ENCODE peak calls at places on chromosomes 16 and 17, in five cellular contexts. One of them, this sample, is unnamed.

GRCh38 chr17:28725660-28726395 is at the start of gene TLCD1:
- DNase-seq in NCI-H146: peak
- DNase-seq in stimulated activated naive CD8-positive, alpha-beta T cell treated with anti-CD3 and anti-CD28 coated beads, Interleukin-15, Interleukin-2, amounts not matched to agents 100 U/mL and 50 U/mL, for 24 hours: peak
- DNase-seq in CD4-positive, alpha-beta memory T cell: peak
- DNase-seq in stimulated activated CD4-positive, alpha-beta T cell treated with anti-CD3 and anti-CD28 coated beads, Interleukin-4, amount 100 ng/mL, for 24 hours: peak
- DNase-seq in this sample: peak

GRCh38 chr16:54007504-54007903 is 279.1 kb downstream of the IRX3 start:
- DNase-seq in stimulated activated CD4-positive, alpha-beta T cell treated with anti-CD3 and anti-CD28 coated beads, Interleukin-4, amount 100 ng/mL, for 24 hours: no peak
- DNase-seq in CD4-positive, alpha-beta memory T cell: no peak
- DNase-seq in stimulated activated naive CD8-positive, alpha-beta T cell treated with anti-CD3 and anti-CD28 coated beads, Interleukin-15, Interleukin-2, amounts not matched to agents 100 U/mL and 50 U/mL, for 24 hours: no peak
- DNase-seq in NCI-H146: no peak
- DNase-seq in this sample: no peak

GRCh38 chr16:28491080-28491969 is 549 bp downstream of the CLN3 start:
- DNase-seq in NCI-H146: peak
- DNase-seq in stimulated activated CD4-positive, alpha-beta T cell treated with anti-CD3 and anti-CD28 coated beads, Interleukin-4, amount 100 ng/mL, for 24 hours: no peak
- DNase-seq in CD4-positive, alpha-beta memory T cell: no peak
- DNase-seq in stimulated activated naive CD8-positive, alpha-beta T cell treated with anti-CD3 and anti-CD28 coated beads, Interleukin-15, Interleukin-2, amounts not matched to agents 100 U/mL and 50 U/mL, for 24 hours: peak
- DNase-seq in this sample: no peak

GRCh38 chr16:60905806-60906205 is 1130.4 kb downstream of the CDH8 start:
- DNase-seq in stimulated activated CD4-positive, alpha-beta T cell treated with anti-CD3 and anti-CD28 coated beads, Interleukin-4, amount 100 ng/mL, for 24 hours: no peak
- DNase-seq in stimulated activated naive CD8-positive, alpha-beta T cell treated with anti-CD3 and anti-CD28 coated beads, Interleukin-15, Interleukin-2, amounts not matched to agents 100 U/mL and 50 U/mL, for 24 hours: no peak
- DNase-seq in CD4-positive, alpha-beta memory T cell: no peak
- DNase-seq in NCI-H146: no peak
- DNase-seq in this sample: no peak

GRCh38 chr16:55035037-55035436 is 104.4 kb downstream of the IRX5 start:
- DNase-seq in stimulated activated CD4-positive, alpha-beta T cell treated with anti-CD3 and anti-CD28 coated beads, Interleukin-4, amount 100 ng/mL, for 24 hours: no peak
- DNase-seq in CD4-positive, alpha-beta memory T cell: no peak
- DNase-seq in NCI-H146: no peak
- DNase-seq in stimulated activated naive CD8-positive, alpha-beta T cell treated with anti-CD3 and anti-CD28 coated beads, Interleukin-15, Interleukin-2, amounts not matched to agents 100 U/mL and 50 U/mL, for 24 hours: peak
- DNase-seq in this sample: no peak

GRCh38 chr17:13864551-13864950 is 204.8 kb upstream of the COX10 start:
- DNase-seq in stimulated activated CD4-positive, alpha-beta T cell treated with anti-CD3 and anti-CD28 coated beads, Interleukin-4, amount 100 ng/mL, for 24 hours: no peak
- DNase-seq in CD4-positive, alpha-beta memory T cell: no peak
- DNase-seq in stimulated activated naive CD8-positive, alpha-beta T cell treated with anti-CD3 and anti-CD28 coated beads, Interleukin-15, Interleukin-2, amounts not matched to agents 100 U/mL and 50 U/mL, for 24 hours: no peak
- DNase-seq in NCI-H146: no peak
- DNase-seq in this sample: no peak

GRCh38 chr16:87271256-87271655 is 45.9 kb downstream of the C16orf95 start:
- DNase-seq in stimulated activated naive CD8-positive, alpha-beta T cell treated with anti-CD3 and anti-CD28 coated beads, Interleukin-15, Interleukin-2, amounts not matched to agents 100 U/mL and 50 U/mL, for 24 hours: no peak
- DNase-seq in NCI-H146: no peak
- DNase-seq in stimulated activated CD4-positive, alpha-beta T cell treated with anti-CD3 and anti-CD28 coated beads, Interleukin-4, amount 100 ng/mL, for 24 hours: no peak
- DNase-seq in CD4-positive, alpha-beta memory T cell: no peak
- DNase-seq in this sample: no peak

GRCh38 chr16:57899771-57900661 is 70.9 kb downstream of the CNGB1 start:
- DNase-seq in NCI-H146: peak
- DNase-seq in stimulated activated naive CD8-positive, alpha-beta T cell treated with anti-CD3 and anti-CD28 coated beads, Interleukin-15, Interleukin-2, amounts not matched to agents 100 U/mL and 50 U/mL, for 24 hours: peak
- DNase-seq in CD4-positive, alpha-beta memory T cell: peak
- DNase-seq in stimulated activated CD4-positive, alpha-beta T cell treated with anti-CD3 and anti-CD28 coated beads, Interleukin-4, amount 100 ng/mL, for 24 hours: peak
- DNase-seq in this sample: peak

GRCh38 chr16:17205279-17206139 is 265.3 kb downstream of the XYLT1 start:
- DNase-seq in stimulated activated naive CD8-positive, alpha-beta T cell treated with anti-CD3 and anti-CD28 coated beads, Interleukin-15, Interleukin-2, amounts not matched to agents 100 U/mL and 50 U/mL, for 24 hours: no peak
- DNase-seq in NCI-H146: no peak
- DNase-seq in CD4-positive, alpha-beta memory T cell: no peak
- DNase-seq in stimulated activated CD4-positive, alpha-beta T cell treated with anti-CD3 and anti-CD28 coated beads, Interleukin-4, amount 100 ng/mL, for 24 hours: no peak
- DNase-seq in this sample: no peak

GRCh38 chr17:43342601-43342905 is 56.2 kb upstream of the ARL4D start:
- DNase-seq in stimulated activated naive CD8-positive, alpha-beta T cell treated with anti-CD3 and anti-CD28 coated beads, Interleukin-15, Interleukin-2, amounts not matched to agents 100 U/mL and 50 U/mL, for 24 hours: no peak
- DNase-seq in CD4-positive, alpha-beta memory T cell: no peak
- DNase-seq in stimulated activated CD4-positive, alpha-beta T cell treated with anti-CD3 and anti-CD28 coated beads, Interleukin-4, amount 100 ng/mL, for 24 hours: no peak
- DNase-seq in NCI-H146: no peak
- DNase-seq in this sample: no peak

GRCh38 chr16:66131156-66131807 is 235.2 kb upstream of the CDH5 start:
- DNase-seq in stimulated activated CD4-positive, alpha-beta T cell treated with anti-CD3 and anti-CD28 coated beads, Interleukin-4, amount 100 ng/mL, for 24 hours: no peak
- DNase-seq in NCI-H146: no peak
- DNase-seq in CD4-positive, alpha-beta memory T cell: no peak
- DNase-seq in stimulated activated naive CD8-positive, alpha-beta T cell treated with anti-CD3 and anti-CD28 coated beads, Interleukin-15, Interleukin-2, amounts not matched to agents 100 U/mL and 50 U/mL, for 24 hours: no peak
- DNase-seq in this sample: no peak

GRCh38 chr16:22678311-22678710 is 135.7 kb upstream of the HS3ST2 start:
- DNase-seq in NCI-H146: no peak
- DNase-seq in CD4-positive, alpha-beta memory T cell: no peak
- DNase-seq in stimulated activated CD4-positive, alpha-beta T cell treated with anti-CD3 and anti-CD28 coated beads, Interleukin-4, amount 100 ng/mL, for 24 hours: no peak
- DNase-seq in stimulated activated naive CD8-positive, alpha-beta T cell treated with anti-CD3 and anti-CD28 coated beads, Interleukin-15, Interleukin-2, amounts not matched to agents 100 U/mL and 50 U/mL, for 24 hours: no peak
- DNase-seq in this sample: no peak

GRCh38 chr17:48541036-48541573 is 3.8 kb downstream of the HOXB2 start:
- DNase-seq in CD4-positive, alpha-beta memory T cell: no peak
- DNase-seq in stimulated activated CD4-positive, alpha-beta T cell treated with anti-CD3 and anti-CD28 coated beads, Interleukin-4, amount 100 ng/mL, for 24 hours: no peak
- DNase-seq in NCI-H146: peak
- DNase-seq in stimulated activated naive CD8-positive, alpha-beta T cell treated with anti-CD3 and anti-CD28 coated beads, Interleukin-15, Interleukin-2, amounts not matched to agents 100 U/mL and 50 U/mL, for 24 hours: no peak
- DNase-seq in this sample: no peak

GRCh38 chr17:14395255-14395654 is 94.4 kb downstream of the HS3ST3B1 start:
- DNase-seq in stimulated activated CD4-positive, alpha-beta T cell treated with anti-CD3 and anti-CD28 coated beads, Interleukin-4, amount 100 ng/mL, for 24 hours: no peak
- DNase-seq in NCI-H146: no peak
- DNase-seq in CD4-positive, alpha-beta memory T cell: no peak
- DNase-seq in stimulated activated naive CD8-positive, alpha-beta T cell treated with anti-CD3 and anti-CD28 coated beads, Interleukin-15, Interleukin-2, amounts not matched to agents 100 U/mL and 50 U/mL, for 24 hours: no peak
- DNase-seq in this sample: no peak

GRCh38 chr16:54897930-54898329 is 32.7 kb upstream of the IRX5 start:
- DNase-seq in stimulated activated CD4-positive, alpha-beta T cell treated with anti-CD3 and anti-CD28 coated beads, Interleukin-4, amount 100 ng/mL, for 24 hours: no peak
- DNase-seq in NCI-H146: no peak
- DNase-seq in stimulated activated naive CD8-positive, alpha-beta T cell treated with anti-CD3 and anti-CD28 coated beads, Interleukin-15, Interleukin-2, amounts not matched to agents 100 U/mL and 50 U/mL, for 24 hours: no peak
- DNase-seq in CD4-positive, alpha-beta memory T cell: no peak
- DNase-seq in this sample: no peak

GRCh38 chr17:65222216-65222738 is 85.1 kb downstream of the RGS9 start:
- DNase-seq in CD4-positive, alpha-beta memory T cell: no peak
- DNase-seq in stimulated activated naive CD8-positive, alpha-beta T cell treated with anti-CD3 and anti-CD28 coated beads, Interleukin-15, Interleukin-2, amounts not matched to agents 100 U/mL and 50 U/mL, for 24 hours: no peak
- DNase-seq in NCI-H146: no peak
- DNase-seq in stimulated activated CD4-positive, alpha-beta T cell treated with anti-CD3 and anti-CD28 coated beads, Interleukin-4, amount 100 ng/mL, for 24 hours: no peak
- DNase-seq in this sample: no peak

GRCh38 chr16:53131363-53132071 is 76.7 kb downstream of the CHD9 start:
- DNase-seq in stimulated activated CD4-positive, alpha-beta T cell treated with anti-CD3 and anti-CD28 coated beads, Interleukin-4, amount 100 ng/mL, for 24 hours: peak
- DNase-seq in NCI-H146: peak
- DNase-seq in stimulated activated naive CD8-positive, alpha-beta T cell treated with anti-CD3 and anti-CD28 coated beads, Interleukin-15, Interleukin-2, amounts not matched to agents 100 U/mL and 50 U/mL, for 24 hours: peak
- DNase-seq in CD4-positive, alpha-beta memory T cell: peak
- DNase-seq in this sample: peak